ENCODE peak calls at places on chromosome 5, in four cellular contexts. A is HepG2, O is GM12878, M is H1. D is an unnamed sample.

GRCh38 chr5:131171276-131171815 is 602 bp downstream of the LYRM7 start:
- DNase-seq in A (peak), O (no peak), M (no peak), D (no peak)

GRCh38 chr5:108361239-108361638 is 20.7 kb downstream of the FBXL17 start:
- DNase-seq in A (no peak), O (no peak), M (no peak), D (no peak)

GRCh38 chr5:17094830-17095229 is 122.6 kb upstream of the BASP1 start:
- DNase-seq in A (no peak), O (no peak), M (no peak), D (no peak)

GRCh38 chr5:131252824-131253171 is 11.1 kb upstream of the CDC42SE2 start:
- DNase-seq in M (no peak), O (peak), A (no peak), D (no peak)

GRCh38 chr5:138985256-138985655 is 110.1 kb upstream of the LRRTM2 start:
- DNase-seq in O (no peak), A (peak), M (no peak), D (no peak)

GRCh38 chr5:137486707-137487106 is 12.4 kb downstream of the SPOCK1 start:
- DNase-seq in O (no peak), M (no peak), A (no peak), D (no peak)

GRCh38 chr5:167296680-167297079 is 994.8 kb upstream of the WWC1 start:
- DNase-seq in O (no peak), A (no peak), M (no peak), D (no peak)

GRCh38 chr5:138660051-138660572 is 84.9 kb upstream of the HSPA9 start:
- DNase-seq in M (no peak), A (no peak), O (no peak), D (no peak)

GRCh38 chr5:435961-436640 is 6.9 kb upstream of the EXOC3 start:
- DNase-seq in A (peak), O (no peak), M (no peak), D (no peak)

GRCh38 chr5:179468696-179469095 is 81.7 kb upstream of the RUFY1 start:
- DNase-seq in M (no peak), A (no peak), O (no peak), D (no peak)

GRCh38 chr5:150106669-150107068 is 20.3 kb upstream of the CSF1R start:
- DNase-seq in A (no peak), O (no peak), M (no peak), D (no peak)

GRCh38 chr5:115594343-115595047 is 7.8 kb downstream of the TICAM2 start:
- DNase-seq in M (no peak), O (no peak), A (no peak), D (no peak)

GRCh38 chr5:109694451-109694891 is 4.7 kb downstream of the MAN2A1 start:
- DNase-seq in M (no peak), A (no peak), O (no peak), D (no peak)

GRCh38 chr5:74440341-74440740 is 200.2 kb downstream of the ENC1 start:
- DNase-seq in O (no peak), A (no peak), M (no peak), D (no peak)

GRCh38 chr5:179269781-179270543 is 75.3 kb downstream of the ADAMTS2 start:
- DNase-seq in A (no peak), O (no peak), M (no peak), D (no peak)

GRCh38 chr5:139492700-139493192 is 10.2 kb upstream of the STING1 start:
- DNase-seq in A (no peak), O (no peak), M (no peak), D (no peak)

GRCh38 chr5:64811050-64811640 is 42.4 kb downstream of the CWC27 start:
- DNase-seq in O (peak), A (peak), M (no peak), D (peak)

GRCh38 chr5:7015586-7016256 is 302.5 kb downstream of the TENT4A start:
- DNase-seq in A (no peak), M (peak), O (no peak), D (peak)

GRCh38 chr5:7018601-7019000 is 305.4 kb downstream of the TENT4A start:
- DNase-seq in A (no peak), M (no peak), O (no peak), D (no peak)

GRCh38 chr5:7018144-7018543 is 304.9 kb downstream of the TENT4A start:
- DNase-seq in M (no peak), A (no peak), O (no peak), D (no peak)

GRCh38 chr5:7012057-7012456 is 298.8 kb downstream of the TENT4A start:
- DNase-seq in M (no peak), A (no peak), O (no peak), D (no peak)

GRCh38 chr5:7017004-7017770 is 304.0 kb downstream of the TENT4A start:
- DNase-seq in O (no peak), A (no peak), M (no peak), D (no peak)
- TF ChIP-seq YY1 in O (no peak), A (no peak), M (no peak), D (no peak)

DNA sequence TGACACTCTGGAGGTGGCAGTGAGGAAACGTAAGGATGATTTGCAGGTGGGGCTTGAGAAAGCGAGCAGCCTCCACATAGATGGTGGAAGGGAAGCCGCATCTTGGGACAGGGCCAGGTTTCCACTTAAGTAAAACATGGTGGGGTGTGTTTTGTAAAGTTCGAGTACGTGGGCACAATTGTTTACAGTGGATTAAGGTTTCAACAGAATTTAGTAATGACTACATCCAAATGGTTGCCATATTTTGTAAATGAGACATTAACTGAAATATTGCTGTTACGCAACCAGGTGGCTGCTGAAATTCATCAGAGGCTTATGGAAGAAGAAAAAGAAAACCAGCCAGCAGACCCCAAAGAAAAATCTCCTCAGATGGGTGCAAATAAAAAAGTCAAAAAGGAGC is 85.4 kb upstream of the IL7R start:
- DNase-seq in A (no peak), O (no peak), M (no peak), D (no peak)
- TF ChIP-seq ZNF274 in A (no peak), O (no peak), M (no peak), D (no peak)

GRCh38 chr5:102341918-102342317 is 45.8 kb upstream of the SLCO4C1 start:
- DNase-seq in A (no peak), O (no peak), M (no peak), D (no peak)
- TF ChIP-seq SUZ12 in A (no peak), O (no peak), M (no peak), D (no peak)

DNA sequence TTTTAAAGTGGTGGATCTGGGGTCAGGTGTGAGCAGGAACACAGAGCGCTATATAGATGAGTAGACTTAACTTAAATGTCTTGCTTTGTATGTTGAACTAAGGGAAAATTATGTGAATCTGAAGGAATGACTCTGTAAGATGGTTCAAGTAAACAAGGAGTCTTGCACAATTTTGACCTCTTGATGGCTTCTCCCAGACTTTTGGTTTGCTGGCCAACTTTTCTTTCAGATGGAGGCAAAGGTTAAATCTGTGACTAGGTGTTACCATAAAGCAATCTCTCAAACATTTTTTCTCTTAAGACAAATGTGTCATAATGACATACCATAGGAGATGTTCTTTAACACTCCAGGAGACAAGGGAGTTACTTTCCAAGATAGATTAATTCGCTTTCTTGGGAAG is 60.5 kb upstream of the SLC27A6 start:
- DNase-seq in A (no peak), M (no peak), O (no peak), D (no peak)
- TF ChIP-seq YY1 in A (no peak), M (no peak), O (no peak), D (no peak)

GRCh38 chr5:175711472-175712312 is 53.8 kb downstream of the HRH2 start:
- DNase-seq in O (no peak), M (no peak), A (no peak), D (no peak)

GRCh38 chr5:175711031-175711430 is 53.2 kb downstream of the HRH2 start:
- DNase-seq in A (no peak), M (no peak), O (no peak), D (no peak)

GRCh38 chr5:175712681-175713085 is 54.8 kb downstream of the HRH2 start:
- DNase-seq in M (no peak), A (no peak), O (no peak), D (no peak)

GRCh38 chr5:175713930-175714329 is 56.1 kb downstream of the HRH2 start:
- DNase-seq in M (no peak), O (no peak), A (no peak), D (no peak)

GRCh38 chr5:175712313-175712680 is 54.4 kb downstream of the HRH2 start:
- DNase-seq in A (no peak), M (no peak), O (no peak), D (no peak)
- TF ChIP-seq ZNF274 in A (no peak), M (no peak), O (no peak), D (no peak)

GRCh38 chr5:10885026-10885425 is 124.0 kb upstream of the DAP start:
- DNase-seq in A (no peak), O (no peak), M (no peak), D (no peak)
- TF ChIP-seq SUZ12 in A (no peak), O (no peak), M (no peak), D (no peak)

GRCh38 chr5:60638300-60638699 is 61.7 kb downstream of the DEPDC1B start:
- DNase-seq in A (no peak), M (no peak), O (no peak), D (no peak)

GRCh38 chr5:60639544-60639943 is 60.4 kb downstream of the DEPDC1B start:
- DNase-seq in M (no peak), A (no peak), O (no peak), D (no peak)

GRCh38 chr5:60634054-60634453 is 65.9 kb downstream of the DEPDC1B start:
- DNase-seq in M (no peak), O (no peak), A (no peak), D (no peak)

GRCh38 chr5:60633336-60633735 is 66.6 kb downstream of the DEPDC1B start:
- DNase-seq in O (no peak), A (no peak), M (no peak), D (no peak)

GRCh38 chr5:60636001-60636400 is 64.0 kb downstream of the DEPDC1B start:
- DNase-seq in M (no peak), O (no peak), A (no peak), D (no peak)
- TF ChIP-seq YY1 in M (no peak), O (no peak), A (no peak), D (no peak)

GRCh38 chr5:51380603-51381207 is 2.5 kb upstream of the ISL1 start:
- DNase-seq in O (no peak), A (peak), M (no peak), D (no peak)
- TF ChIP-seq ZNF274 in O (no peak), A (no peak), M (no peak), D (no peak)

GRCh38 chr5:66661149-66661548 is 65.0 kb downstream of the MAST4 start:
- DNase-seq in A (no peak), O (no peak), M (no peak), D (no peak)

GRCh38 chr5:66669862-66670195 is 73.6 kb downstream of the MAST4 start:
- DNase-seq in O (no peak), A (no peak), M (no peak), D (no peak)

GRCh38 chr5:66671305-66671704 is 75.1 kb downstream of the MAST4 start:
- DNase-seq in O (no peak), M (no peak), A (no peak), D (no peak)

GRCh38 chr5:66669086-66669861 is 73.1 kb downstream of the MAST4 start:
- DNase-seq in O (no peak), M (no peak), A (no peak), D (no peak)

GRCh38 chr5:66666778-66667177 is 70.6 kb downstream of the MAST4 start:
- DNase-seq in O (no peak), M (no peak), A (no peak), D (no peak)
- TF ChIP-seq SUZ12 in O (no peak), M (no peak), A (no peak), D (no peak)

GRCh38 chr5:15376088-15376487 is 123.9 kb upstream of the FBXL7 start:
- DNase-seq in O (no peak), M (no peak), A (no peak), D (no peak)

GRCh38 chr5:15376803-15377202 is 123.2 kb upstream of the FBXL7 start:
- DNase-seq in M (no peak), A (no peak), O (no peak), D (no peak)

GRCh38 chr5:15375557-15375956 is 124.4 kb upstream of the FBXL7 start:
- DNase-seq in A (no peak), M (no peak), O (no peak), D (no peak)

GRCh38 chr5:15374886-15375285 is 125.1 kb upstream of the FBXL7 start:
- DNase-seq in M (no peak), A (no peak), O (no peak), D (no peak)

GRCh38 chr5:15377573-15378340 is 122.2 kb upstream of the FBXL7 start:
- DNase-seq in O (no peak), M (no peak), A (no peak), D (no peak)
- TF ChIP-seq YY1 in O (no peak), M (no peak), A (no peak), D (no peak)

D was measured in NT2/D1.